ENCODE peak calls at places on chromosome 19, in nine cellular contexts. E is upper lobe of left lung, D is tibial nerve, U is fibroblast of lung, W is Karpas-422, H is IMR-90, B is psoas muscle, Q is body of pancreas, Y is mammary epithelial cell. K is an unnamed sample. For H3K27me3 and H3K4me1, the result is how much of the 10 kb centered on the place peaks cover.

GRCh38 chr19:46393456-46394397 is 19.6 kb downstream of the CCDC8 start:
- DNase-seq in E (no peak), D (no peak), U (no peak), W (no peak), H (no peak), B (peak), Q (no peak), Y (no peak), K (no peak)

GRCh38 chr19:48554385-48555091 is 2.6 kb downstream of the SULT2B1 start:
- DNase-seq in E (no peak), D (no peak), U (no peak), W (no peak), H (no peak), B (no peak), Q (peak), Y (no peak), K (no peak)

GRCh38 chr19:3725640-3726310 is 17.6 kb downstream of the TJP3 start:
- DNase-seq in E (no peak), D (no peak), U (peak), W (no peak), H (no peak), B (no peak), Q (peak), Y (no peak), K (no peak)

GRCh38 chr19:57016076-57016475 is 103.7 kb upstream of the USP29 start:
- DNase-seq in E (peak), D (no peak), U (no peak), W (no peak), H (no peak), B (no peak), Q (no peak), Y (no peak), K (no peak)

GRCh38 chr19:2887391-2887914 is 13.3 kb upstream of the ZNF57 start:
- DNase-seq in E (no peak), D (no peak), U (peak), W (peak), H (peak), B (no peak), Q (peak), Y (peak), K (peak)

GRCh38 chr19:3851254-3852176 is 17.3 kb downstream of the ZFR2 start:
- DNase-seq in E (no peak), D (no peak), U (peak), W (no peak), H (no peak), B (no peak), Q (no peak), Y (peak), K (no peak)

GRCh38 chr19:52963229-52963760 is 614 bp upstream of the ZNF816 start:
- DNase-seq in E (peak), D (no peak), U (no peak), W (no peak), H (no peak), B (no peak), Q (peak), Y (no peak), K (no peak)

GRCh38 chr19:13051581-13052165 is 51.0 kb downstream of the LYL1 start:
- DNase-seq in E (peak), D (peak), U (peak), W (no peak), H (peak), B (peak), Q (peak), Y (peak), K (no peak)

GRCh38 chr19:17488593-17489391 is 18.5 kb downstream of the SLC27A1 start:
- DNase-seq in E (peak), D (no peak), U (no peak), W (peak), H (no peak), B (no peak), Q (peak), Y (peak), K (peak)

DNA sequence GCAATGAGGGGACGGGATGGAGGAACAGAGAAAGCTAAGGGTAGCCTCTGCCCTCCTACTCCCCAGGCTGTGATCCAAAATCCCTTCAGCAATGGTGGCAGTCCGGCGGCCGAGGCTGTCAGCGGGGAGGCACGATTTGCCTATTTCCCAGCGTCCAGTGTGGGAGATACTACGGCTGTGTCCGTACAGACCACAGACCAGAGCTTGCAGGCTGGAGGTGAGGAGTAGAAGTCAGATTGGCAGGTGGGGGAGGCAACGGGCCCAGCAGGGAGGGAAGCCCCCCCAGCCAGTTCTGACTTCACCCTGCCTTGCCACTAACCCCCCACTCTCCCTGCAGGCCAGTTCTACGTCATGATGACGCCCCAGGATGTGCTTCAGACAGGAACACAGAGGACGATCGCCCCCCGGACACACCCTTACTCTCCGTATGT is 1.6 kb downstream of the USF2 start:
- DNase-seq in E (peak), D (no peak), U (no peak), W (no peak), H (no peak), B (peak), Q (no peak), Y (no peak), K (no peak)
- H3K27ac ChIP-seq in E (peak), D (no peak), U (no peak), W (no peak), H (no peak), B (peak), Q (no peak), Y (no peak), K (no peak)

GRCh38 chr19:41528106-41528505 is 47.9 kb upstream of the CEACAM21 start:
- DNase-seq in E (no peak), D (no peak), U (no peak), W (no peak), H (no peak), B (no peak), Q (no peak), Y (peak), K (peak)
- H3K27me3 ChIP-seq in E (under half), D (under half), U (under half), W (under half), H (under half), B (under half), Q (under half), Y (under half), K (under half)

GRCh38 chr19:54201980-54202379 is 1.3 kb downstream of the RPS9 start:
- DNase-seq in E (no peak), D (no peak), U (no peak), W (peak), H (no peak), B (no peak), Q (no peak), Y (no peak), K (no peak)
- H3K4me1 ChIP-seq in E (half or more), D (under half), U (under half), W (under half), H (under half), B (half or more), Q (half or more), Y (under half), K (under half)

GRCh38 chr19:1254081-1254527 is 5.7 kb downstream of the MIDN start:
- DNase-seq in E (peak), D (no peak), U (no peak), W (no peak), H (no peak), B (peak), Q (peak), Y (no peak), K (no peak)
- H3K27ac ChIP-seq in E (peak), D (peak), U (peak), W (peak), H (peak), B (peak), Q (peak), Y (peak), K (no peak)

GRCh38 chr19:50239916-50240585 is 36.6 kb downstream of the MYH14 start:
- DNase-seq in E (no peak), D (no peak), U (no peak), W (no peak), H (no peak), B (no peak), Q (no peak), Y (no peak), K (no peak)

GRCh38 chr19:50232600-50232999 is 29.2 kb downstream of the MYH14 start:
- DNase-seq in E (no peak), D (no peak), U (no peak), W (no peak), H (no peak), B (no peak), Q (no peak), Y (no peak), K (no peak)

GRCh38 chr19:50233308-50233910 is 30.0 kb downstream of the MYH14 start:
- DNase-seq in E (no peak), D (no peak), U (no peak), W (no peak), H (no peak), B (no peak), Q (no peak), Y (no peak), K (no peak)

GRCh38 chr19:50242586-50242985 is 39.2 kb downstream of the MYH14 start:
- DNase-seq in E (no peak), D (no peak), U (peak), W (no peak), H (no peak), B (no peak), Q (no peak), Y (no peak), K (no peak)

DNA sequence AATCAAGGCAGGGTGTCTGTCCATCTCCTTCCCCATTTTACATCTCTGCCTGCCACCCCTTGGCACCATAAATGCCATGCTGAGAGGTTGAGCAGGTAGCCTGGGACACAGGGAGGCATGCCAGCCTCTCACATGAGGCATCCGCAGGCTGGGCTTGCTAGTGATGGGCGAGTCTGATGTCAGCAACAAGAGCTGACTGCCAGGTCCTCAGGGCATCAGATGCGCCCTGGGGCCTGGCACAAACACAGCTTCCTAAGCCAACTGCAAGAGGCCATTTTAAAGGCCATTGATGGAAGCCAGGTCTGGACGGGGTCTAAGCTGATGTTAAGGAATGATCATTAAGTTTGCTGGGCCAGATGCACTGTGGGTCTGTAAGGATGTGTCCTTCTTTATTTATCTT is 34.6 kb downstream of the MYH14 start:
- DNase-seq in E (no peak), D (no peak), U (no peak), W (no peak), H (no peak), B (no peak), Q (no peak), Y (no peak), K (no peak)
- H3K27me3 ChIP-seq in E (under half), D (under half), U (under half), W (under half), H (under half), B (under half), Q (under half), Y (under half), K (under half)

GRCh38 chr19:6803036-6803404 is 30.5 kb downstream of the VAV1 start:
- DNase-seq in E (no peak), D (no peak), U (no peak), W (peak), H (no peak), B (no peak), Q (no peak), Y (no peak), K (no peak)

GRCh38 chr19:6801397-6802086 is 29.0 kb downstream of the VAV1 start:
- DNase-seq in E (no peak), D (no peak), U (peak), W (peak), H (no peak), B (peak), Q (peak), Y (no peak), K (peak)

GRCh38 chr19:6796278-6796677 is 23.8 kb downstream of the VAV1 start:
- DNase-seq in E (no peak), D (no peak), U (no peak), W (no peak), H (no peak), B (no peak), Q (no peak), Y (no peak), K (no peak)

GRCh38 chr19:6802336-6803035 is 30.0 kb downstream of the VAV1 start:
- DNase-seq in E (no peak), D (no peak), U (no peak), W (peak), H (no peak), B (peak), Q (peak), Y (no peak), K (no peak)

GRCh38 chr19:6800991-6801396 is 28.5 kb downstream of the VAV1 start:
- DNase-seq in E (no peak), D (no peak), U (peak), W (no peak), H (peak), B (no peak), Q (no peak), Y (peak), K (peak)
- H3K4me1 ChIP-seq in E (under half), D (under half), U (under half), W (under half), H (under half), B (under half), Q (under half), Y (under half), K (under half)

GRCh38 chr19:33465371-33465770 is 56.2 kb downstream of the PEPD start:
- DNase-seq in E (no peak), D (no peak), U (no peak), W (no peak), H (no peak), B (no peak), Q (no peak), Y (no peak), K (no peak)

GRCh38 chr19:33463194-33463593 is 58.4 kb downstream of the PEPD start:
- DNase-seq in E (no peak), D (peak), U (peak), W (no peak), H (peak), B (no peak), Q (no peak), Y (no peak), K (no peak)

GRCh38 chr19:33465834-33466233 is 55.8 kb downstream of the PEPD start:
- DNase-seq in E (no peak), D (no peak), U (no peak), W (no peak), H (no peak), B (no peak), Q (no peak), Y (no peak), K (no peak)

GRCh38 chr19:33464010-33464732 is 57.4 kb downstream of the PEPD start:
- DNase-seq in E (no peak), D (no peak), U (no peak), W (no peak), H (no peak), B (no peak), Q (no peak), Y (no peak), K (no peak)

GRCh38 chr19:33464733-33465115 is 56.9 kb downstream of the PEPD start:
- DNase-seq in E (no peak), D (no peak), U (no peak), W (no peak), H (no peak), B (no peak), Q (no peak), Y (no peak), K (no peak)
- H3K27ac ChIP-seq in E (no peak), D (no peak), U (no peak), W (no peak), H (no peak), B (no peak), Q (no peak), Y (no peak), K (no peak)

DNA sequence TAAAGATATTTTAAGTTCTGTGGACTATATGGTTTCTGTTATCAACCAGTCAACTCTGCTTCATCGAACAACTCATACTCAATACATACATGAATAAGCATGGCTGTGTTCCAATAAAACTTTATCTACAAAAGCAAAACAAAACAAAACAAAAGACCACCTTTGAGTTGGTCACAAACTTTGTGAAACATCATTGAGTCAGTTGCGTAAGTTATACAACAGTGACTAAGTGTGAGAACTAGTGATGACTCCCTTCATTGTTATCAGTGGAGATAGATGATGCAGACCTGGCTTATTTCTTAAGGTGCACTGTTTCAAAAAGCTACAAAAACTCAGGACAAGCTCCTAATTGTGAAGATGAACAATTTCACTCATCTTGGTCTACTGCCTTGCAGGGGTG is 14.5 kb upstream of the KLK4 start:
- DNase-seq in E (no peak), D (no peak), U (no peak), W (no peak), H (no peak), B (no peak), Q (no peak), Y (peak), K (no peak)
- H3K27me3 ChIP-seq in E (under half), D (under half), U (under half), W (under half), H (under half), B (under half), Q (under half), Y (under half), K (under half)